ENCODE peak calls at places on chromosome 1, in eight cellular contexts. G is pancreas, T is endodermal cell, P is kidney glomerular epithelial cell, J is NCI-H524, X is NCI-H1105, M is stromal cell of bone marrow, H is left colon. R is an unnamed sample.

GRCh38 chr1:219413523-219413922 is 199.4 kb downstream of the ZC3H11B start:
- DNase-seq in J (no peak), G (no peak), H (no peak), T (no peak), X (peak; percentile 44), P (no peak), M (no peak), R (no peak)

GRCh38 chr1:17919525-17920439 is 164.6 kb downstream of the ACTL8 start:
- DNase-seq in G (no peak), X (no peak), P (no peak), J (peak; percentile 69), T (peak; percentile 90), H (peak; percentile 33), M (peak; percentile 20), R (no peak)

GRCh38 chr1:22587247-22587646 is 24.0 kb downstream of the EPHA8 start:
- DNase-seq in H (no peak), X (no peak), J (no peak), P (no peak), T (no peak), G (no peak), M (no peak), R (no peak)

GRCh38 chr1:165680303-165680702 is 18.1 kb downstream of the ALDH9A1 start:
- DNase-seq in T (no peak), P (no peak), M (no peak), J (no peak), X (no peak), G (no peak), H (no peak), R (no peak)

GRCh38 chr1:205977348-205978014 is 25.7 kb downstream of the RAB7B start:
- DNase-seq in G (peak; percentile 62), M (peak; percentile 90), H (peak; percentile 60), X (peak; percentile 71), J (peak; percentile 80), T (peak; percentile 92), P (peak; percentile 70), R (peak; percentile 77)

GRCh38 chr1:143736562-143736961 is 235.2 kb downstream of the FAM72C start:
- DNase-seq in M (no peak), P (no peak), H (no peak), X (no peak), G (no peak), T (no peak), J (no peak), R (no peak)

GRCh38 chr1:54624466-54625464 is 1.4 kb upstream of the FAM151A start:
- DNase-seq in J (no peak), M (no peak), P (no peak), X (no peak), G (no peak), H (no peak), T (no peak), R (no peak)

GRCh38 chr1:201140941-201141260 is 13.4 kb downstream of the TMEM9 start:
- DNase-seq in P (no peak), M (no peak), T (no peak), G (no peak), H (no peak), X (no peak), J (no peak), R (no peak)